ENCODE peak calls at places on chromosome 5, in nine cellular contexts. K is HT1080; P is T1000; Z is HuH-7; E is psoas muscle; I is H1; N is H54; S is effector memory CD8-positive, alpha-beta T cell; C is GM23338. D is an unnamed sample.

GRCh38 chr5:125232779-125233230 is 486.4 kb upstream of the ZNF608 start:
- DNase-seq in K (no peak), P (no peak), Z (no peak), E (no peak), I (no peak), N (no peak), S (no peak), C (no peak), D (no peak)

GRCh38 chr5:40775846-40776657 is 20.3 kb upstream of the TTC33 start:
- DNase-seq in K (no peak), P (no peak), Z (no peak), E (no peak), I (no peak), N (no peak), S (no peak), C (no peak), D (no peak)

GRCh38 chr5:103889500-103890209 is 327.1 kb upstream of the NUDT12 start:
- DNase-seq in K (no peak), P (no peak), Z (no peak), E (no peak), I (no peak), N (no peak), S (no peak), C (no peak), D (no peak)

GRCh38 chr5:68659876-68660275 is 433.9 kb upstream of the SLC30A5 start:
- DNase-seq in K (no peak), P (no peak), Z (no peak), E (no peak), I (no peak), N (no peak), S (no peak), C (no peak), D (no peak)

GRCh38 chr5:6634327-6634713 is 1.1 kb downstream of the SRD5A1 start:
- DNase-seq in K (no peak), P (no peak), Z (peak), E (no peak), I (no peak), N (peak), S (no peak), C (peak), D (no peak)

GRCh38 chr5:180138214-180138975 is 66.8 kb upstream of the RNF130 start:
- DNase-seq in K (no peak), P (no peak), Z (no peak), E (no peak), I (no peak), N (no peak), S (no peak), C (no peak), D (peak)

GRCh38 chr5:17012289-17012688 is 76.2 kb upstream of the MYO10 start:
- DNase-seq in K (peak), P (no peak), Z (no peak), E (no peak), I (no peak), N (peak), S (no peak), C (no peak), D (no peak)

GRCh38 chr5:135526924-135527323 is 8.8 kb downstream of the NEUROG1 start:
- DNase-seq in K (no peak), P (no peak), Z (no peak), E (no peak), I (no peak), N (no peak), S (no peak), C (no peak), D (no peak)

GRCh38 chr5:83509535-83509934 is 38.0 kb downstream of the VCAN start:
- DNase-seq in K (peak), P (no peak), Z (no peak), E (no peak), I (no peak), N (no peak), S (no peak), C (no peak), D (no peak)

GRCh38 chr5:119274024-119274766 is 81.6 kb upstream of the TNFAIP8 start:
- DNase-seq in K (peak), P (no peak), Z (peak), E (no peak), I (no peak), N (no peak), S (no peak), C (no peak), D (no peak)

GRCh38 chr5:78509884-78510769 is 138.4 kb downstream of the LHFPL2 start:
- DNase-seq in K (no peak), P (no peak), Z (peak), E (peak), I (peak), N (no peak), S (no peak), C (peak), D (no peak)

GRCh38 chr5:123951204-123951977 is 439.4 kb downstream of the CSNK1G3 start:
- DNase-seq in K (peak), P (peak), Z (no peak), E (no peak), I (no peak), N (peak), S (no peak), C (no peak), D (no peak)

GRCh38 chr5:158200624-158201023 is 341.7 kb upstream of the CLINT1 start:
- DNase-seq in K (no peak), P (no peak), Z (no peak), E (no peak), I (no peak), N (no peak), S (no peak), C (no peak), D (no peak)

GRCh38 chr5:181058786-181059296 is 18.8 kb downstream of the BTNL9 start:
- DNase-seq in K (no peak), P (no peak), Z (no peak), E (no peak), I (no peak), N (no peak), S (no peak), C (peak), D (no peak)

GRCh38 chr5:105752801-105753200 is 1917.9 kb downstream of the EFNA5 start:
- DNase-seq in K (peak), P (no peak), Z (no peak), E (no peak), I (no peak), N (no peak), S (no peak), C (no peak), D (no peak)

GRCh38 chr5:36705055-36705454 is 98.6 kb downstream of the SLC1A3 start:
- DNase-seq in K (no peak), P (no peak), Z (no peak), E (no peak), I (no peak), N (no peak), S (no peak), C (no peak), D (no peak)

GRCh38 chr5:67516959-67517358 is 320.4 kb upstream of the CD180 start:
- DNase-seq in K (no peak), P (no peak), Z (no peak), E (no peak), I (no peak), N (no peak), S (no peak), C (no peak), D (no peak)

GRCh38 chr5:53482717-53483638 is 2.5 kb downstream of the FST start:
- DNase-seq in K (no peak), P (no peak), Z (peak), E (peak), I (peak), N (no peak), S (no peak), C (peak), D (no peak)

GRCh38 chr5:56815657-56816545 is 552 bp downstream of the MAP3K1 start:
- DNase-seq in K (peak), P (no peak), Z (peak), E (peak), I (peak), N (peak), S (peak), C (peak), D (no peak)

GRCh38 chr5:79878721-79879336 is 112.2 kb downstream of the MTX3 start:
- DNase-seq in K (peak), P (no peak), Z (peak), E (no peak), I (peak), N (peak), S (no peak), C (peak), D (peak)

GRCh38 chr5:145658435-145658834 is 176.7 kb downstream of the PRELID2 start:
- DNase-seq in K (no peak), P (no peak), Z (no peak), E (no peak), I (no peak), N (no peak), S (no peak), C (peak), D (no peak)

GRCh38 chr5:50888754-50889153 is 222.3 kb downstream of the PARP8 start:
- DNase-seq in K (no peak), P (no peak), Z (no peak), E (no peak), I (no peak), N (no peak), S (no peak), C (no peak), D (no peak)

GRCh38 chr5:154418344-154418820 is 27.4 kb upstream of the SAP30L start:
- DNase-seq in K (no peak), P (no peak), Z (no peak), E (no peak), I (no peak), N (no peak), S (no peak), C (peak), D (peak)

GRCh38 chr5:168464641-168465040 is 21.6 kb upstream of the RARS1 start:
- DNase-seq in K (no peak), P (no peak), Z (no peak), E (no peak), I (no peak), N (no peak), S (no peak), C (no peak), D (no peak)

GRCh38 chr5:24642022-24642421 is 2.8 kb downstream of the CDH10 start:
- DNase-seq in K (peak), P (no peak), Z (peak), E (no peak), I (no peak), N (no peak), S (no peak), C (peak), D (no peak)

GRCh38 chr5:72649449-72649848 is 142.2 kb upstream of the ZNF366 start:
- DNase-seq in K (peak), P (no peak), Z (no peak), E (no peak), I (no peak), N (no peak), S (no peak), C (no peak), D (no peak)

GRCh38 chr5:170132642-170133448 is 27.1 kb downstream of the FOXI1 start:
- DNase-seq in K (peak), P (no peak), Z (no peak), E (no peak), I (peak), N (peak), S (no peak), C (no peak), D (peak)

GRCh38 chr5:135318924-135319323 is 80.1 kb downstream of the MACROH2A1 start:
- DNase-seq in K (no peak), P (no peak), Z (no peak), E (no peak), I (no peak), N (no peak), S (no peak), C (no peak), D (no peak)

GRCh38 chr5:170293273-170293672 is 4.3 kb downstream of the LCP2 start:
- DNase-seq in K (no peak), P (no peak), Z (no peak), E (no peak), I (no peak), N (no peak), S (peak), C (no peak), D (no peak)

GRCh38 chr5:80246995-80247729 is 8.7 kb downstream of the SERINC5 start:
- DNase-seq in K (peak), P (peak), Z (no peak), E (peak), I (no peak), N (peak), S (no peak), C (peak), D (no peak)

GRCh38 chr5:170059221-170059620 is 46.5 kb upstream of the FOXI1 start:
- DNase-seq in K (no peak), P (no peak), Z (no peak), E (no peak), I (no peak), N (no peak), S (no peak), C (no peak), D (no peak)

GRCh38 chr5:17046320-17046719 is 110.2 kb upstream of the MYO10 start:
- DNase-seq in K (peak), P (no peak), Z (no peak), E (no peak), I (no peak), N (no peak), S (no peak), C (no peak), D (no peak)

GRCh38 chr5:138467711-138468132 is 2.4 kb downstream of the EGR1 start:
- DNase-seq in K (no peak), P (no peak), Z (no peak), E (no peak), I (no peak), N (no peak), S (no peak), C (no peak), D (no peak)

GRCh38 chr5:36722913-36723312 is 116.5 kb downstream of the SLC1A3 start:
- DNase-seq in K (no peak), P (no peak), Z (no peak), E (no peak), I (no peak), N (no peak), S (no peak), C (no peak), D (no peak)